ENCODE peak calls at places on chromosomes 6 and 20, in seven cellular contexts. O is transverse colon, R is pancreas, G is mammary epithelial cell, H is lower lobe of right lung, L is MM.1S, K is PC-9. B is an unnamed sample. For H3K27me3 and H3K4me1, the result is how much of the 10 kb centered on the place peaks cover.

GRCh38 chr20:63957690-63958441 is 1.6 kb upstream of the UCKL1 start:
- DNase-seq in L (peak), H (no peak), G (peak), O (peak), R (peak), K (peak), B (peak)

GRCh38 chr20:59785118-59785959 is 148.1 kb downstream of the SYCP2 start:
- DNase-seq in O (no peak), L (no peak), G (no peak), H (no peak), K (no peak), R (no peak), B (no peak)

GRCh38 chr20:42442728-42443127 is 747.0 kb downstream of the PTPRT start:
- DNase-seq in R (no peak), H (no peak), K (no peak), G (no peak), L (no peak), O (no peak), B (peak)

GRCh38 chr6:15073344-15073789 is 172.5 kb upstream of the JARID2 start:
- DNase-seq in K (peak), H (no peak), R (no peak), O (no peak), L (no peak), G (peak), B (no peak)

GRCh38 chr6:53794720-53795253 is at the start of gene LRRC1:
- DNase-seq in R (peak), L (peak), O (peak), H (peak), K (peak), G (peak), B (peak)

GRCh38 chr20:43463864-43464785 is 6.4 kb downstream of the SRSF6 start:
- DNase-seq in L (no peak), R (no peak), H (no peak), K (no peak), G (no peak), O (no peak), B (no peak)

GRCh38 chr6:34460796-34461507 is 4.9 kb upstream of the PACSIN1 start:
- DNase-seq in G (peak), O (no peak), K (no peak), H (no peak), L (no peak), R (no peak), B (no peak)

GRCh38 chr20:57897891-57898290 is 188.1 kb upstream of the PMEPA1 start:
- DNase-seq in O (no peak), R (no peak), H (no peak), L (no peak), G (no peak), K (no peak), B (no peak)

GRCh38 chr6:1806935-1807334 is 197.2 kb downstream of the FOXC1 start:
- DNase-seq in K (no peak), O (no peak), L (no peak), G (no peak), H (no peak), R (no peak), B (no peak)

DNA sequence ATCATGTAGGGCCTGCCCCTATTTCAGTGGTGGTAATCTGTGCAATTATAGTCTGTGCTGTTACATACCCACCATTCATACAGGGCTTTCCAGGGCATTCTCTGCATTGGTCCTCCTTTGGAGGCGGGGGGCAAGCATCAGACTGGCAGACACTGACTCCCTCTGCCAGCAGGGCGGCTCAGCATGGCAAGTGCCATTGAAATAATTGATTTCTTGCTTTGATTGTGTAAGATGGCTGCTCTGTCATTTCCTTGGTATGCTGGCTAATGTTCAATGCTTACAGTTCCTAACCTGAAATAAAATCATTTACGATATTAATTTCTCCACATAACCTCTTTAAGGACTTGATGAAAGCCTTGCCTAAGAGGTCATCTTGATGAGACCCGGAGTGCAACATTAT is 387.1 kb downstream of the CDH4 start:
- DNase-seq in L (no peak), O (no peak), H (no peak), K (no peak), R (no peak), G (peak), B (no peak)
- H3K27me3 ChIP-seq in L (half or more), O (under half), H (under half), K (half or more), R (under half), G (under half), B (under half)

DNA sequence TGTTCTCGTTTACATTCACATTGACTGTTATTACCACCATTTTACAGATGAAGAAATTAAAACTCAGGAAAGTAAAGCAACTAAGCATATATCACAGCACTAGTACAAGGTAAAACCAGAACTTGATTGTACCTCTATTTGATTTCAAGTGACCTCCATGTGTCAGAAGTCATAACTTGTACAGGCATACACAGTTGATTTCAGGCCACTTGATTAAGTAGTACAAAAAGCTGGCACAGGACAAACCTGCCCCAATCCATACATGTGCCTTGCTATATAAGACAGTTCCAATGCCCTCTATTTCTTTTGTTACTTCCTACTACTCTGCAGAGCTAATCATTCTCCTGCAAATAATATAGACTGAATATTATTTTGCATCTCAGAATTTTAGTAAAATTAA is 58.8 kb upstream of the VGLL2 start:
- DNase-seq in G (no peak), K (no peak), L (no peak), H (no peak), O (no peak), R (no peak), B (no peak)
- H3K4me1 ChIP-seq in G (under half), K (under half), L (under half), H (under half), O (under half), R (under half), B (under half)

GRCh38 chr6:4139272-4139671 is 3.9 kb upstream of the ECI2 start:
- DNase-seq in L (no peak), K (no peak), O (no peak), H (no peak), R (no peak), G (no peak), B (no peak)
- H3K27me3 ChIP-seq in L (under half), K (under half), O (under half), H (under half), R (under half), G (under half), B (under half)

DNA sequence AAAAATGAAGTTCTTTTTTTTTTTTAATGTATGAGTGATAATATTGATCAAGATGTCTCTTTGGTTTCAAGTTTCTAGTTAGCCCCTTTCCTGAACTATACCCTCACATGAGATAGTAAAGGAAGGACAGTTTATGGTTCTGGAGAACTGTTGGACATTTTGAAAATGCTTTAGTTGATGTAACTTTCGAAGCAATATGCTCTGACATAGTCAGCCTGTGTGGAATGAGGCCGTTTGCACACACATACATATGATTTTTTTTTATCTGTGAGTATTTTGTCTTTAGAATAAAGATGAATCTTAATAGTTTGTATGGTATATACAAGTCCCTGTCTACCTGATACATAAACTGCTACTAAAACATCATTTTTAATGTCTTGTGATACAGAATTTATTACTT is 177.0 kb downstream of the ARID1B start:
- DNase-seq in K (no peak), L (no peak), R (no peak), O (no peak), H (no peak), G (no peak), B (no peak)
- H3K4me1 ChIP-seq in K (under half), L (under half), R (under half), O (under half), H (under half), G (under half), B (half or more)

GRCh38 chr20:61643631-61644386 is 391.7 kb downstream of the CDH4 start:
- DNase-seq in L (no peak), G (no peak), R (no peak), K (no peak), O (no peak), H (no peak), B (no peak)
- H3K27me3 ChIP-seq in L (half or more), G (under half), R (under half), K (half or more), O (under half), H (under half), B (under half)